ENCODE peak calls at places on chromosomes 7 and 10, in nine cellular contexts. Z is OCI-M1; Y is activated CD8-positive, alpha-beta memory T cell treated with anti-CD3 and anti-CD28 coated beads for 4 hours; G is GM12864; W is NCI-H1930; A is fibroblast of mammary gland; C is HFFc6; Q is ureter; D is body of pancreas. F is an unnamed sample.
A peak's percentile ranks its signal among the peaks of the same experiment; 100 is the strongest.

GRCh38 chr10:43078986-43079273 is 2.1 kb downstream of the RET start:
- DNase-seq in Z (peak; percentile 56), Y (no peak), G (no peak), W (no peak), A (no peak), C (no peak), Q (no peak), D (no peak), F (no peak)

GRCh38 chr10:103186128-103186527 is 6.9 kb downstream of the NT5C2 start:
- DNase-seq in Z (no peak), Y (no peak), G (no peak), W (no peak), A (no peak), C (no peak), Q (no peak), D (no peak), F (no peak)

GRCh38 chr7:90485734-90486316 is 16.4 kb downstream of the PTTG1IP2 start:
- DNase-seq in Z (peak; percentile 81), Y (no peak), G (no peak), W (no peak), A (no peak), C (no peak), Q (no peak), D (no peak), F (no peak)

GRCh38 chr10:46312953-46313352 is 26.2 kb downstream of the ANTXRL start:
- DNase-seq in Z (no peak), Y (no peak), G (no peak), W (no peak), A (no peak), C (no peak), Q (no peak), D (no peak), F (no peak)

GRCh38 chr7:151551820-151552219 is 32.1 kb upstream of the RHEB start:
- DNase-seq in Z (no peak), Y (no peak), G (no peak), W (no peak), A (peak; percentile 15), C (no peak), Q (no peak), D (no peak), F (no peak)

GRCh38 chr7:88758355-88759215 is 915 bp upstream of the ZNF804B start:
- DNase-seq in Z (peak; percentile 79), Y (no peak), G (no peak), W (peak; percentile 42), A (peak; percentile 6), C (no peak), Q (no peak), D (peak; percentile 75), F (no peak)

GRCh38 chr7:137342340-137342739 is 1.2 kb downstream of the PTN start:
- DNase-seq in Z (peak; percentile 0), Y (no peak), G (no peak), W (no peak), A (no peak), C (no peak), Q (no peak), D (no peak), F (no peak)

GRCh38 chr10:125824736-125825135 is 1.4 kb downstream of the BCCIP start:
- DNase-seq in Z (peak; percentile 41), Y (no peak), G (no peak), W (no peak), A (peak; percentile 63), C (peak; percentile 51), Q (no peak), D (no peak), F (no peak)

GRCh38 chr7:24075426-24075810 is 208.6 kb upstream of the NPY start:
- DNase-seq in Z (no peak), Y (no peak), G (no peak), W (no peak), A (no peak), C (no peak), Q (no peak), D (no peak), F (no peak)

GRCh38 chr7:115359919-115360318 is 438.0 kb downstream of the MDFIC start:
- DNase-seq in Z (no peak), Y (no peak), G (no peak), W (no peak), A (peak; percentile 57), C (no peak), Q (no peak), D (no peak), F (no peak)

GRCh38 chr7:41146423-41146822 is 556.5 kb downstream of the INHBA start:
- DNase-seq in Z (no peak), Y (no peak), G (no peak), W (no peak), A (no peak), C (no peak), Q (no peak), D (no peak), F (no peak)

GRCh38 chr10:90352288-90352687 is 505.6 kb downstream of the HTR7 start:
- DNase-seq in Z (no peak), Y (no peak), G (no peak), W (no peak), A (peak; percentile 36), C (no peak), Q (no peak), D (no peak), F (no peak)

GRCh38 chr10:131196176-131196885 is 115.2 kb downstream of the TCERG1L start:
- DNase-seq in Z (no peak), Y (no peak), G (no peak), W (no peak), A (no peak), C (no peak), Q (peak; percentile 20), D (no peak), F (no peak)

GRCh38 chr7:886626-887487 is 10.5 kb downstream of the GET4 start:
- DNase-seq in Z (no peak), Y (no peak), G (no peak), W (no peak), A (no peak), C (no peak), Q (no peak), D (no peak), F (no peak)